ENCODE peak calls at places on chromosomes 16 and 17, in nine cellular contexts. V, W, H, K, S, R, M, U and P are unnamed samples.

GRCh38 chr17:45172541-45173286 is 11.0 kb downstream of the HEXIM2 start:
- DNase-seq in V (peak; percentile 19), K (peak; percentile 17), W (peak; percentile 59), H (peak; percentile 54), U (peak; percentile 77), S (no peak), R (peak; percentile 23), M (peak; percentile 62), P (peak; percentile 74)

GRCh38 chr16:11405331-11406176 is 60.3 kb downstream of the RMI2 start:
- DNase-seq in W (no peak), H (peak; percentile 34), K (peak; percentile 50), U (no peak), V (no peak), S (peak; percentile 0), R (peak; percentile 34), M (peak; percentile 77), P (peak; percentile 30)

GRCh38 chr17:57665128-57665527 is 80.0 kb downstream of the CCDC182 start:
- DNase-seq in V (no peak), W (peak; percentile 16), R (no peak), U (no peak), K (no peak), S (no peak), H (no peak), M (no peak), P (no peak)

GRCh38 chr17:47802341-47803022 is 19.1 kb downstream of the OSBPL7 start:
- DNase-seq in S (no peak), R (peak; percentile 32), W (no peak), V (peak; percentile 42), U (no peak), H (peak; percentile 62), K (peak; percentile 57), M (peak; percentile 69), P (no peak)

GRCh38 chr17:62857526-62857925 is 49.4 kb upstream of the MARCHF10 start:
- DNase-seq in U (no peak), S (no peak), K (no peak), H (no peak), R (no peak), V (no peak), M (no peak), W (no peak), P (no peak)

GRCh38 chr16:29899516-29900101 is at the start of gene SEZ6L2:
- DNase-seq in W (peak; percentile 31), V (no peak), S (peak; percentile 43), M (peak; percentile 40), U (no peak), H (peak; percentile 75), R (no peak), K (peak; percentile 80), P (peak; percentile 41)

GRCh38 chr17:82383411-82383810 is 11.8 kb downstream of the UTS2R start:
- DNase-seq in V (no peak), U (peak; percentile 17), W (no peak), H (no peak), S (no peak), R (no peak), K (no peak), M (no peak), P (peak; percentile 25)

GRCh38 chr17:12680993-12681392 is 15.3 kb downstream of the MYOCD start:
- DNase-seq in K (no peak), S (no peak), H (no peak), V (no peak), R (no peak), M (no peak), U (no peak), W (no peak), P (no peak)

GRCh38 chr17:2192367-2193028 is 111.1 kb downstream of the SMG6 start:
- DNase-seq in U (peak; percentile 67), R (peak; percentile 17), V (peak; percentile 15), H (peak; percentile 77), M (peak; percentile 73), K (peak; percentile 62), W (peak; percentile 65), S (no peak), P (no peak)

GRCh38 chr16:12716658-12717057 is 87.0 kb downstream of the CPPED1 start:
- DNase-seq in U (no peak), R (no peak), K (no peak), H (no peak), M (no peak), V (no peak), W (no peak), S (no peak), P (no peak)

GRCh38 chr16:84806256-84806889 is 13.4 kb upstream of the CRISPLD2 start:
- DNase-seq in M (no peak), U (peak; percentile 75), K (no peak), W (peak; percentile 51), S (no peak), V (no peak), R (no peak), H (no peak), P (peak; percentile 68)